ENCODE peak calls at places on chromosome 11, in seven cellular contexts. W is lung microvascular endothelial cell; Y is CD4-positive, alpha-beta T cell; H is Caki2; L is thoracic aorta; F is MM.1S; X is A549. I is an unnamed sample.

GRCh38 chr11:64097468-64098317 is 62.0 kb downstream of the FLRT1 start:
- DNase-seq in F (no peak), L (no peak), H (no peak), Y (no peak), W (no peak), X (no peak), I (no peak)

GRCh38 chr11:62931501-62932278 is 10.5 kb upstream of the CHRM1 start:
- DNase-seq in H (no peak), F (no peak), X (no peak), W (no peak), L (no peak), Y (no peak), I (no peak)

GRCh38 chr11:13102865-13103539 is 93.9 kb downstream of the RASSF10 start:
- DNase-seq in Y (no peak), L (no peak), W (no peak), F (no peak), H (no peak), X (no peak), I (no peak)

GRCh38 chr11:80477178-80477577 is 1036.3 kb upstream of the TENM4 start:
- DNase-seq in X (no peak), Y (no peak), L (no peak), W (no peak), H (no peak), F (no peak), I (no peak)

GRCh38 chr11:69439127-69439526 is 42.3 kb upstream of the LINC01488 start:
- DNase-seq in X (no peak), Y (no peak), L (no peak), W (no peak), F (no peak), H (no peak), I (no peak)

GRCh38 chr11:2314525-2315394 is 12.9 kb downstream of the TSPAN32 start:
- DNase-seq in W (no peak), Y (no peak), X (no peak), H (peak), L (peak), F (no peak), I (no peak)

GRCh38 chr11:46672381-46672839 is 28.0 kb downstream of the ARHGAP1 start:
- DNase-seq in F (no peak), L (no peak), W (no peak), Y (no peak), H (no peak), X (no peak), I (no peak)

GRCh38 chr11:102293873-102294601 is 23.2 kb upstream of the BIRC3 start:
- DNase-seq in W (peak), Y (no peak), F (peak), X (peak), L (no peak), H (no peak), I (peak)

GRCh38 chr11:119015054-119015611 is 3.0 kb downstream of the RPS25 start:
- DNase-seq in F (no peak), X (no peak), Y (no peak), H (no peak), W (no peak), L (no peak), I (no peak)

GRCh38 chr11:91851908-91852307 is 372.7 kb upstream of the FAT3 start:
- DNase-seq in H (no peak), Y (no peak), X (no peak), W (no peak), F (no peak), L (no peak), I (no peak)

GRCh38 chr11:28529540-28530410 is 421.6 kb downstream of the METTL15 start:
- DNase-seq in Y (no peak), F (peak), H (peak), W (peak), L (no peak), X (peak), I (peak)

GRCh38 chr11:12802418-12803085 is 128.3 kb downstream of the TEAD1 start:
- DNase-seq in W (peak), Y (no peak), F (no peak), L (no peak), H (peak), X (peak), I (peak)

GRCh38 chr11:15775051-15775541 is 581.2 kb downstream of the SOX6 start:
- DNase-seq in F (no peak), L (no peak), X (no peak), Y (no peak), H (no peak), W (no peak), I (no peak)

GRCh38 chr11:59999732-60000131 is 17.2 kb upstream of the OOSP4B start:
- DNase-seq in L (no peak), H (no peak), W (no peak), F (no peak), X (no peak), Y (no peak), I (no peak)

GRCh38 chr11:37657645-37658044 is 1059.6 kb upstream of the RAG2 start:
- DNase-seq in X (peak), W (no peak), L (no peak), Y (no peak), H (peak), F (peak), I (no peak)

GRCh38 chr11:11555228-11555627 is 66.6 kb downstream of the GALNT18 start:
- DNase-seq in F (no peak), W (no peak), H (peak), L (no peak), Y (no peak), X (no peak), I (no peak)

GRCh38 chr11:130721736-130722135 is 194.5 kb downstream of the SNX19 start:
- DNase-seq in W (peak), Y (no peak), X (no peak), H (no peak), L (no peak), F (no peak), I (no peak)

GRCh38 chr11:130420478-130421198 is 7.8 kb downstream of the ADAMTS8 start:
- DNase-seq in W (no peak), L (no peak), F (no peak), X (no peak), H (no peak), Y (no peak), I (no peak)

GRCh38 chr11:47143322-47143721 is 33.4 kb downstream of the ARFGAP2 start:
- DNase-seq in F (no peak), H (no peak), X (no peak), L (no peak), Y (no peak), W (peak), I (no peak)